ENCODE peak calls at places on chromosomes 3 and 15, in eight cellular contexts. V, H, K, R, B, L, F and N are unnamed samples.

GRCh38 chr15:97972366-97972765 is 11.9 kb downstream of the ARRDC4 start:
- DNase-seq in B (no peak), R (no peak), K (no peak), H (no peak), V (no peak), L (no peak), F (no peak), N (no peak)

GRCh38 chr3:65178703-65179102 is 490.9 kb upstream of the ADAMTS9 start:
- DNase-seq in R (peak), V (peak), B (no peak), K (peak), F (no peak), H (no peak), L (peak), N (no peak)

GRCh38 chr15:58066042-58066867 is 744 bp upstream of the ALDH1A2 start:
- DNase-seq in R (peak), H (peak), V (peak), F (no peak), L (peak), B (peak), K (peak), N (no peak)

GRCh38 chr15:61118885-61119284 is 110.2 kb downstream of the RORA start:
- DNase-seq in B (no peak), V (no peak), L (no peak), R (no peak), H (no peak), F (no peak), K (no peak), N (no peak)

GRCh38 chr3:144529562-144529961 is 557.9 kb downstream of the DIPK2A start:
- DNase-seq in R (no peak), H (no peak), V (peak), B (no peak), K (no peak), L (no peak), F (no peak), N (no peak)

GRCh38 chr3:58340594-58341244 is 8.0 kb downstream of the PXK start:
- DNase-seq in B (no peak), L (no peak), F (no peak), R (no peak), H (no peak), V (no peak), K (no peak), N (no peak)

GRCh38 chr3:43855674-43856299 is 165.0 kb downstream of the ABHD5 start:
- DNase-seq in F (peak), R (peak), K (peak), V (peak), L (peak), H (peak), B (peak), N (peak)

GRCh38 chr3:117587416-117587815 is 877.8 kb downstream of the TUSC7 start:
- DNase-seq in F (no peak), K (no peak), R (no peak), B (no peak), L (no peak), V (no peak), H (no peak), N (no peak)

GRCh38 chr3:179954226-179954870 is 82.4 kb downstream of the PEX5L start:
- DNase-seq in B (no peak), F (no peak), H (no peak), K (no peak), R (no peak), L (no peak), V (no peak), N (no peak)

GRCh38 chr3:100891033-100891432 is 102.2 kb downstream of the ABI3BP start:
- DNase-seq in F (peak), L (peak), B (no peak), V (no peak), R (no peak), K (peak), H (no peak), N (no peak)

GRCh38 chr15:70141376-70142071 is 43.8 kb upstream of the TLE3 start:
- DNase-seq in H (no peak), F (no peak), R (no peak), K (no peak), L (no peak), B (no peak), V (no peak), N (no peak)

GRCh38 chr3:7160689-7161088 is 299.8 kb downstream of the GRM7 start:
- DNase-seq in F (no peak), V (no peak), R (no peak), K (no peak), B (no peak), H (no peak), L (no peak), N (no peak)

GRCh38 chr15:55407631-55407948 is 569 bp downstream of the CCPG1 start:
- DNase-seq in L (peak), H (no peak), F (no peak), V (peak), R (no peak), B (no peak), K (peak), N (no peak)

GRCh38 chr3:143313598-143314188 is 194.1 kb downstream of the CHST2 start:
- DNase-seq in B (no peak), R (no peak), F (no peak), K (no peak), L (no peak), V (no peak), H (no peak), N (no peak)

GRCh38 chr3:132538072-132538471 is 59.0 kb upstream of the ACKR4 start:
- DNase-seq in L (no peak), H (no peak), B (no peak), F (no peak), R (no peak), K (no peak), V (no peak), N (no peak)

GRCh38 chr15:96322401-96323249 is 7.9 kb upstream of the NR2F2 start:
- DNase-seq in R (no peak), H (peak), L (peak), B (no peak), V (no peak), F (no peak), K (peak), N (no peak)

GRCh38 chr3:152943645-152944044 is 108.7 kb downstream of the P2RY1 start:
- DNase-seq in F (peak), K (no peak), B (no peak), H (no peak), L (no peak), V (no peak), R (no peak), N (no peak)

GRCh38 chr3:170605490-170605889 is 19.6 kb upstream of the SLC7A14 start:
- DNase-seq in V (no peak), H (no peak), K (no peak), F (no peak), L (no peak), R (no peak), B (no peak), N (no peak)

GRCh38 chr3:169179193-169180122 is 484.1 kb downstream of the MECOM start:
- DNase-seq in F (peak), L (no peak), K (no peak), H (no peak), V (no peak), B (no peak), R (no peak), N (no peak)

GRCh38 chr3:21825684-21826083 is 74.7 kb upstream of the ZNF385D start:
- DNase-seq in V (no peak), F (no peak), R (no peak), L (no peak), K (no peak), H (no peak), B (no peak), N (no peak)

GRCh38 chr3:145882416-145882815 is 278.6 kb downstream of the PLOD2 start:
- DNase-seq in V (no peak), K (peak), F (peak), L (peak), R (peak), H (no peak), B (no peak), N (no peak)

GRCh38 chr15:83219026-83219425 is 11.4 kb upstream of the HDGFL3 start:
- DNase-seq in R (no peak), V (no peak), L (no peak), H (no peak), K (no peak), F (no peak), B (no peak), N (no peak)

GRCh38 chr15:81155375-81156218 is 21.5 kb downstream of the CFAP161 start:
- DNase-seq in V (peak), F (peak), R (peak), K (peak), B (no peak), H (peak), L (peak), N (no peak)

GRCh38 chr3:52106951-52107611 is 47.1 kb downstream of the POC1A start:
- DNase-seq in F (peak), B (no peak), R (no peak), L (no peak), H (no peak), V (no peak), K (no peak), N (no peak)

GRCh38 chr3:173510565-173510964 is 113.0 kb downstream of the NLGN1 start:
- DNase-seq in H (no peak), B (no peak), V (no peak), L (no peak), K (no peak), R (no peak), F (no peak), N (no peak)

GRCh38 chr3:12224181-12225147 is 64.4 kb upstream of the PPARG start:
- DNase-seq in K (peak), R (peak), L (peak), H (no peak), B (no peak), V (no peak), F (peak), N (no peak)

GRCh38 chr15:63505842-63506222 is 1.4 kb downstream of the USP3 start:
- DNase-seq in H (no peak), V (no peak), F (no peak), L (no peak), K (no peak), R (no peak), B (no peak), N (no peak)

GRCh38 chr15:63504247-63504978 is at the start of gene USP3:
- DNase-seq in R (peak), B (peak), K (peak), V (peak), H (peak), L (peak), F (peak), N (peak)

GRCh38 chr15:63506537-63507035 is 2.2 kb downstream of the USP3 start:
- DNase-seq in H (no peak), K (no peak), R (no peak), V (no peak), B (no peak), F (peak), L (peak), N (no peak)

GRCh38 chr15:63503739-63504246 is 600 bp upstream of the USP3 start:
- DNase-seq in K (peak), R (no peak), H (peak), V (peak), B (peak), F (peak), L (peak), N (peak)

GRCh38 chr15:63504979-63505841 is 817 bp downstream of the USP3 start:
- DNase-seq in L (peak), B (peak), V (peak), K (peak), F (peak), R (no peak), H (peak), N (no peak)
- TF ChIP-seq CTCF in L (peak), B (no peak), V (peak), K (peak), F (peak), R (peak), H (peak), N (no peak)

GRCh38 chr15:95152741-95153140 is 921.4 kb downstream of the MCTP2 start:
- DNase-seq in K (no peak), F (peak), B (no peak), R (no peak), H (no peak), V (no peak), L (no peak), N (no peak)
- H3K4me3 ChIP-seq in K (no peak), F (no peak), B (no peak), R (no peak), H (no peak), V (no peak), L (no peak), N (no peak)

DNA sequence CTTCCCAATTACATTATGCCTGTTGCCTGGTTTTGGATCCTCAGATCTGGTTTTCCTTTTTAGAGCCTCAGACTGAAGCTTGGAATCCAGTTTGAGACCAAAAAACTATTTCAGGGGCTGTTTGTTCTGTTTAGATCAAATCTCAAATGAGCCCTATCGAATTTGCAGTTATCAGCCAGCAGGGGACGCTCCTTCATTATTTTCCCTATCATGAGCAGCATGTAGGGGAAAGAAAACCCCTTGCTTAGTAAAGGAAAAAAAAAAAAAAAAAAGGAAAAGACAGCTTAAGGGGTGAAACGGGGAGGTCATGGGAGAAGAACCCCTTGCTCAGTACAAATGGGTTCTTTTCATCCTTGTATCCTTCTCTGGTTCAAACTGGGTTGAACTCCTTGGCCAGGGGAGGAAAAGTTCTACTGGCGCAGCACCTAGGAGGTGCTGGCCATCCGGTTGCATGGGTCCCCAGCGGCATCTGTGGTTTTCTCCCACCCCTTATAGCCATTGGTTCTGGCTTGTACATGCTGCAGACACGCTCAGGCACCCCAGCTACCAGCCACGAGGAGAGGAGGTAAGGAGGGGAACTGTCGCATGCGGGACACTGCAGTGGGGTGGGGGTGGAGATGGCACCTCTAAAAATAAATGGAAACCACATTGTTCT is 1375.1 kb upstream of the ALCAM start:
- DNase-seq in H (no peak), V (no peak), F (peak), K (peak), B (no peak), R (no peak), L (peak), N (no peak)
- TF ChIP-seq CTCF in H (no peak), V (peak), F (peak), K (peak), B (no peak), R (peak), L (peak), N (peak)

DNA sequence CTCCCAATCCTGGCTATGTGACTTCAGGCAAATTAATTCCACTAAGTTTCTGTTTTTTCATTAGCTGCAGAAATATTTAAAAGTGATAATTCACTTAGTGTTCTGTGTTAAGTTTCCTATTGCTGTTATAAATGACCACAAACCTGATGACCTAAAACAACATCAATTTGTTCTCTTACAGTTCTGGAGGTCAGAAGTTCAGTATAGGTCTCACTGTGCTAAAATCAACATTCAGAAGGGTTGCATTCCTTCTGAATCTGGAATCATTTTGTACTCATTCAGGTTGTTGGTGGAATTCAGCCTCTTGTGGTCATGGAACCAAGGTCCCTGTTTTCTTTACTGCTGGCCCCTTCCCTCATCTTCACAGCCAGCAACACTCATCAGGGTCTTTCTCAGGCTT is 254.1 kb downstream of the CNTN3 start:
- DNase-seq in V (no peak), K (peak), F (no peak), L (no peak), R (no peak), H (no peak), B (no peak), N (no peak)
- H3K4me3 ChIP-seq in V (no peak), K (no peak), F (no peak), L (no peak), R (no peak), H (no peak), B (no peak), N (no peak)

DNA sequence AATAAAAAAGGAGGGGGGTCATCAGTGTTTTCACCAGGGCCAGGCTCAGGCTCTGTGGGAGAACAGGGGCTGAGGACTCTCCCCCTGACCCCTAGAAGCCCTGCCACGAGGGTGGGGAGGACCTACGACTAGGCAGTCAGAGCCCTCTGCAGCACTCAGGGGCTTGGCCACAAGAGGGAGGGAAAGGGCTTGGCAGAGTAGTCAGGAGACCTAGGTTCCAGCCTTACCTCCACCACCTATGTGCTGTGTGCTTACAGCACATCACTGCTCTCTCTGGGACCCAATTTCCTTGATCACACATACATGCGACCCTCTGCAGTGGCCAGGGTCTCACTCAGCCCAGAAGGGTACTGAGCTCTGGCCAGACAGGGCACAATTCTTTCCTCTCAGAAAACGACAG is 16.3 kb upstream of the SKIC8 start:
- DNase-seq in H (no peak), V (no peak), B (no peak), L (no peak), K (peak), F (no peak), R (no peak), N (no peak)
- TF ChIP-seq CTCF in H (no peak), V (no peak), B (no peak), L (no peak), K (peak), F (peak), R (peak), N (peak)

DNA sequence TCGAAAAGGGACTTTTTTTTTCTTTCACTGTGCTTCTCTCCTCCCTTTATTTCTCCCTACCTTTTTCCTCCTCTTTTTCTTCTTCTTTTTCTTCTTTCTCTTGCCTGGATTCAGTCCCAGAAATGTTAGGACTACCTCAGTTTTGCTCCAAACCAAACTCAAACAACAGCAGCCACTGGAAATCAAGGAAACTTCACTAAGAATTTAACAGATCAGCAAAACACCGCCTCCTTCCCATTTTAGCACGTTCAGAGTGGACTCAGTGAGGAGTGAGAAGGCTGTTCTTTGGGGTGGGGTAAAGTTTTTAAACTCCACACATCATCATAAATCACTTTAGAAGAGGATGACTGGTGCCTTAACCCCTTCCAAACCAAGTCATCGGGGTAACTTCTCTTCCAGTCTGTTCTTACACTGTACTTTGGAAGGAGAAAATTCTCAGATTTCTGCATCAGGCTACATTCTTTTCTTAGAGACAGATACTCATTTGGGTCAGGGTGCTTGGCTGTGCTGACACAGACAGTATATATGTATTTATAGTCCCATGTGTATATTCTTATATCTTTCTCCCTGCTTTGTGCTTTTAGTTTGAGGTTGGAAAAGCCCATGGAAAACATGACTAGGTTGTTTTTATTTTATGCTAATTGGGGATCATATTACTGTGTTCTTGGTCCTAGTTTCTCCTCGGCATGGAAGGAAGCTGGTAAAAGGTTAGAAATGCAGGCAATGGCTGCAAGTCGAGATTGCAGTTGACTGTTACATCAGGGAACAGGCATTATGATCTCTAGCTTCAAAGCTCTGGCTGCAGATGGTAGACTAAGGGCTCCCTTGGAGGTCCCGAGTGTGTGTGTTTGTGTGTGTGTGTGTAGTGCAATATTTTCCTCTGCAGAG is at the start of gene CCDC80:
- DNase-seq in B (no peak), H (no peak), L (peak), R (peak), F (peak), K (peak), V (no peak), N (no peak)
- H3K4me3 ChIP-seq in B (no peak), H (peak), L (peak), R (peak), F (peak), K (peak), V (no peak), N (no peak)

GRCh38 chr3:163916596-163917560 is 1161.4 kb downstream of the SI start:
- DNase-seq in K (no peak), V (peak), H (no peak), B (no peak), L (no peak), R (no peak), F (no peak), N (no peak)
- TF ChIP-seq CTCF in K (no peak), V (peak), H (no peak), B (no peak), L (no peak), R (no peak), F (no peak), N (no peak)

DNA sequence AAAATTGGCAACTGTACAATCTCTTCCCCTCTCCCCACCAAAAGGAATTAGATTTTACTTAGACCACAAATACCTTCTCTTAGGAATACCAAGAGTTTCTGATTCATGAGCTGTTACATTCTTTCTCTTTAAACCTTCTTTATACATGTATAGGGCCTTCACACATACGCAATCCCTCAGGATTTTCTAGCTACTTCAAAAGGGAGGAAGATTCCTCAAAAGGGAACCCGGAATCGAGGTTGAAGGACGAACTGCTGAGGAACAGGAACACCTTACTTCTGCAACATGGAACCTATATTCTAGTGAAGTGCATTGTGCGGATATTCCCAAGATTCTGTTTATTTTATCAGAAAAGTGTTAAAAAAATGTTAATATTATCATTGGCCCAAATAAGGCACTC is 52.3 kb downstream of the GABRB3 start:
- DNase-seq in H (no peak), B (no peak), R (no peak), L (no peak), K (no peak), F (no peak), V (no peak), N (no peak)
- H3K4me3 ChIP-seq in H (no peak), B (no peak), R (no peak), L (no peak), K (no peak), F (no peak), V (no peak), N (no peak)